ENCODE peak calls at places on chromosomes 2 and 18, in seven cellular contexts. One of them, this sample, is unnamed.

GRCh38 chr2:180180511-180180910 is 173.4 kb upstream of the CWC22 start:
- DNase-seq in brain microvascular endothelial cell: no peak
- DNase-seq in testis: no peak
- DNase-seq in CD4-positive, alpha-beta memory T cell: no peak
- DNase-seq in ascending aorta: no peak
- DNase-seq in kidney epithelial cell: no peak
- DNase-seq in IMR-90: no peak
- DNase-seq in this sample: no peak

GRCh38 chr2:100660851-100661584 is 98.2 kb downstream of the PDCL3 start:
- DNase-seq in IMR-90: no peak
- DNase-seq in CD4-positive, alpha-beta memory T cell: no peak
- DNase-seq in ascending aorta: no peak
- DNase-seq in testis: no peak
- DNase-seq in kidney epithelial cell: no peak
- DNase-seq in brain microvascular endothelial cell: no peak
- DNase-seq in this sample: no peak

GRCh38 chr18:25921677-25922421 is 168.6 kb downstream of the SS18 start:
- DNase-seq in CD4-positive, alpha-beta memory T cell: peak; percentile 25
- DNase-seq in brain microvascular endothelial cell: peak; percentile 22
- DNase-seq in ascending aorta: no peak
- DNase-seq in IMR-90: peak; percentile 20
- DNase-seq in kidney epithelial cell: no peak
- DNase-seq in testis: peak; percentile 65
- DNase-seq in this sample: peak; percentile 52

GRCh38 chr2:227363756-227364155 is 15.3 kb downstream of the TM4SF20 start:
- DNase-seq in IMR-90: no peak
- DNase-seq in kidney epithelial cell: no peak
- DNase-seq in brain microvascular endothelial cell: no peak
- DNase-seq in CD4-positive, alpha-beta memory T cell: peak; percentile 6
- DNase-seq in testis: no peak
- DNase-seq in ascending aorta: no peak
- DNase-seq in this sample: no peak

GRCh38 chr2:208097801-208098200 is 26.5 kb downstream of the CRYGD start:
- DNase-seq in ascending aorta: no peak
- DNase-seq in CD4-positive, alpha-beta memory T cell: no peak
- DNase-seq in testis: no peak
- DNase-seq in IMR-90: no peak
- DNase-seq in brain microvascular endothelial cell: peak; percentile 64
- DNase-seq in kidney epithelial cell: no peak
- DNase-seq in this sample: no peak

GRCh38 chr2:33086400-33087015 is 139.8 kb downstream of the LTBP1 start:
- DNase-seq in brain microvascular endothelial cell: peak; percentile 57
- DNase-seq in ascending aorta: no peak
- DNase-seq in testis: no peak
- DNase-seq in kidney epithelial cell: no peak
- DNase-seq in CD4-positive, alpha-beta memory T cell: no peak
- DNase-seq in IMR-90: peak; percentile 67
- DNase-seq in this sample: no peak

GRCh38 chr18:13914756-13915155 is 580 bp downstream of the MC2R start:
- DNase-seq in CD4-positive, alpha-beta memory T cell: no peak
- DNase-seq in IMR-90: no peak
- DNase-seq in ascending aorta: no peak
- DNase-seq in kidney epithelial cell: no peak
- DNase-seq in testis: no peak
- DNase-seq in brain microvascular endothelial cell: no peak
- DNase-seq in this sample: no peak

GRCh38 chr2:10019174-10019971 is 24.0 kb upstream of the KLF11 start:
- DNase-seq in IMR-90: peak; percentile 37
- DNase-seq in ascending aorta: no peak
- DNase-seq in brain microvascular endothelial cell: no peak
- DNase-seq in kidney epithelial cell: no peak
- DNase-seq in testis: no peak
- DNase-seq in CD4-positive, alpha-beta memory T cell: no peak
- DNase-seq in this sample: no peak

GRCh38 chr2:215797676-215798075 is 215.7 kb downstream of the MREG start:
- DNase-seq in ascending aorta: no peak
- DNase-seq in brain microvascular endothelial cell: no peak
- DNase-seq in testis: no peak
- DNase-seq in CD4-positive, alpha-beta memory T cell: no peak
- DNase-seq in kidney epithelial cell: no peak
- DNase-seq in IMR-90: no peak
- DNase-seq in this sample: no peak

DNA sequence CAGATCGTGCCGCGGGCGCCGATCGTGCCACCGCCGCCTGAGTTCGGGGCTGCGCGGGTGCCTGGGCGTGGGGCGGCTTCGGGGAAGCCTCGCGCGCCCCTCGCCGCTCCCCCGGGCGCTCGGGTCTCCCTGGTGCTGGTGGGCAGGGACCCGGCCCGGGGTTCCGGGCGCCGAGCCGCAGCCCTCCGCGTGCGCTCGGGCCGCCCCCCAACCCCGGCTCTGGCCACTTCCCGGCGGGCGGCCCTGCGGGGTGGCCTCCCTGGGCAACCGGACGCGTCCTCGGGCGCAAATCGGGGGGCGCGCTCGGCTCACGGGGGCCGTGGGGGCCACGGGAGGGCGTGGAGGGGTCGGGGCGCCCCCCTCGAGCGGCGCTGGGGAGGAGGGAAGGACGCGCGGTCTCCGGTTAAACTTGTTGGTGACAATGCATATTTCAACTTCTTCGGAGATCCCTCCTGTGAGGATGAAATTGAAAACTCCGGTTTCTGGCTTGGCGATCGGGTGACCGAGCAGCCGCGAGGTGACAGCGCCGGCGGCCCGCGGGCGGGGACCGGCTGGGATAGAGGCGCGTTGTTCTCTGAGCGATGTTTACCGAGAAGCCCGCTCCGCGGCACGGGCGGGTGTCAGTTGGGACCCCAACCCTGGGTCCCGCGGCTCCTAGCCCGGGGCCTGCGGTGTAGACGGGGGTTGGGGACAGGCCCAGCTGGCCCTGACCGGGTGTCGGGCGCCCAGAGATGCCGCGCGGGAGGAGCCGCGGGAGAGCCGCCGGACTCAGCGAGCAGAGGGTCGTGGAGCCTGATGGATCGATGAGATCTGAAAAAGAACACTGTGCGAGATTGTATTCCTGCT is 676 bp downstream of the SH3BP4 start:
- DNase-seq in ascending aorta: no peak
- DNase-seq in testis: peak; percentile 25
- DNase-seq in CD4-positive, alpha-beta memory T cell: no peak
- DNase-seq in kidney epithelial cell: no peak
- DNase-seq in brain microvascular endothelial cell: no peak
- DNase-seq in IMR-90: no peak
- DNase-seq in this sample: peak; percentile 68
- H3K4me3 ChIP-seq in ascending aorta: peak overlapping the region; percentile 73
- H3K4me3 ChIP-seq in testis: peak overlapping the region; percentile 72
- H3K4me3 ChIP-seq in CD4-positive, alpha-beta memory T cell: no peak overlapping the region
- H3K4me3 ChIP-seq in kidney epithelial cell: peak overlapping the region; percentile 78
- H3K4me3 ChIP-seq in brain microvascular endothelial cell: peak overlapping the region; percentile 79
- H3K4me3 ChIP-seq in IMR-90: peak overlapping the region; percentile 56
- H3K4me3 ChIP-seq in this sample: peak overlapping the region; percentile 76

GRCh38 chr18:21484851-21485636 is 115.5 kb downstream of the ESCO1 start:
- DNase-seq in CD4-positive, alpha-beta memory T cell: no peak
- DNase-seq in kidney epithelial cell: no peak
- DNase-seq in IMR-90: peak; percentile 21
- DNase-seq in brain microvascular endothelial cell: peak; percentile 3
- DNase-seq in ascending aorta: no peak
- DNase-seq in testis: no peak
- DNase-seq in this sample: no peak
- H3K27me3 ChIP-seq in CD4-positive, alpha-beta memory T cell: no peaks in the 10 kb centered on the region
- H3K27me3 ChIP-seq in kidney epithelial cell: no peaks in the 10 kb centered on the region
- H3K27me3 ChIP-seq in IMR-90: peaks cover 1% of the 10 kb centered on the region
- H3K27me3 ChIP-seq in brain microvascular endothelial cell: no peaks in the 10 kb centered on the region
- H3K27me3 ChIP-seq in ascending aorta: no peaks in the 10 kb centered on the region
- H3K27me3 ChIP-seq in testis: no peaks in the 10 kb centered on the region
- H3K27me3 ChIP-seq in this sample: no peaks in the 10 kb centered on the region

DNA sequence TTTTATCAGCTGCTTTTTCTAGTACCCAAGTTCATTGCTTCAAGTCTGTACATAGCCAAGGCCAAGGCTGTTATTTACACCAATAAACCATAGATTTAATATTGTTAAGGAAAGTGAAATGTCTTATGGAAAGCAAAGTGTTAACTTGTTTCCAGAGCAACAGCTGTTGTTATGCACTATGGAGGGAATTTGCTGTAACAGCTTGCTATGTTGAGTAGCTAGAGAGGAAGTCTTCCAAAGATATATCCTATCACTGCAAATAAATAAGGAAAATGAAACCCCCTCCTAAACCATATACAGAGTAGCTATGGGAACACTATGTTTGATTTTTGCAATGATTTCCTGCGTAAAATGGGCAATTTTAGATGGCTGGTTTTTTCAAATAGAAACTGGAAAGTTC is 21.1 kb downstream of the TMEM182 start:
- DNase-seq in ascending aorta: no peak
- DNase-seq in testis: no peak
- DNase-seq in IMR-90: no peak
- DNase-seq in kidney epithelial cell: no peak
- DNase-seq in brain microvascular endothelial cell: no peak
- DNase-seq in CD4-positive, alpha-beta memory T cell: no peak
- DNase-seq in this sample: no peak
- H3K4me3 ChIP-seq in ascending aorta: no peak overlapping the region
- H3K4me3 ChIP-seq in testis: no peak overlapping the region
- H3K4me3 ChIP-seq in IMR-90: no peak overlapping the region
- H3K4me3 ChIP-seq in kidney epithelial cell: no peak overlapping the region
- H3K4me3 ChIP-seq in brain microvascular endothelial cell: no peak overlapping the region
- H3K4me3 ChIP-seq in CD4-positive, alpha-beta memory T cell: no peak overlapping the region
- H3K4me3 ChIP-seq in this sample: no peak overlapping the region

GRCh38 chr2:218998414-218999002 is 5.3 kb upstream of the CRYBA2 start:
- DNase-seq in ascending aorta: no peak
- DNase-seq in IMR-90: no peak
- DNase-seq in CD4-positive, alpha-beta memory T cell: no peak
- DNase-seq in testis: no peak
- DNase-seq in brain microvascular endothelial cell: no peak
- DNase-seq in kidney epithelial cell: no peak
- DNase-seq in this sample: no peak

GRCh38 chr2:218999881-219000568 is 6.8 kb upstream of the CRYBA2 start:
- DNase-seq in ascending aorta: no peak
- DNase-seq in CD4-positive, alpha-beta memory T cell: no peak
- DNase-seq in IMR-90: no peak
- DNase-seq in brain microvascular endothelial cell: no peak
- DNase-seq in kidney epithelial cell: no peak
- DNase-seq in testis: no peak
- DNase-seq in this sample: peak; percentile 89

GRCh38 chr2:218997730-218998129 is 4.5 kb upstream of the CRYBA2 start:
- DNase-seq in kidney epithelial cell: no peak
- DNase-seq in ascending aorta: no peak
- DNase-seq in IMR-90: no peak
- DNase-seq in testis: no peak
- DNase-seq in CD4-positive, alpha-beta memory T cell: no peak
- DNase-seq in brain microvascular endothelial cell: no peak
- DNase-seq in this sample: no peak

GRCh38 chr2:219000569-219000960 is 7.3 kb upstream of the CRYBA2 start:
- DNase-seq in brain microvascular endothelial cell: no peak
- DNase-seq in CD4-positive, alpha-beta memory T cell: no peak
- DNase-seq in ascending aorta: no peak
- DNase-seq in kidney epithelial cell: no peak
- DNase-seq in testis: no peak
- DNase-seq in IMR-90: no peak
- DNase-seq in this sample: no peak

GRCh38 chr2:218999021-218999880 is 6.0 kb upstream of the CRYBA2 start:
- DNase-seq in ascending aorta: no peak
- DNase-seq in brain microvascular endothelial cell: no peak
- DNase-seq in CD4-positive, alpha-beta memory T cell: no peak
- DNase-seq in IMR-90: no peak
- DNase-seq in testis: no peak
- DNase-seq in kidney epithelial cell: no peak
- DNase-seq in this sample: peak; percentile 65
- H3K27me3 ChIP-seq in ascending aorta: peaks cover 36% of the 10 kb centered on the region
- H3K27me3 ChIP-seq in brain microvascular endothelial cell: peaks cover 88% of the 10 kb centered on the region
- H3K27me3 ChIP-seq in CD4-positive, alpha-beta memory T cell: peaks cover 54% of the 10 kb centered on the region
- H3K27me3 ChIP-seq in IMR-90: peaks cover 85% of the 10 kb centered on the region
- H3K27me3 ChIP-seq in testis: no peaks in the 10 kb centered on the region
- H3K27me3 ChIP-seq in kidney epithelial cell: peaks cover 92% of the 10 kb centered on the region
- H3K27me3 ChIP-seq in this sample: peaks cover 98% of the 10 kb centered on the region

GRCh38 chr18:12772111-12772510 is 69.3 kb downstream of the PSMG2 start:
- DNase-seq in kidney epithelial cell: no peak
- DNase-seq in CD4-positive, alpha-beta memory T cell: no peak
- DNase-seq in testis: no peak
- DNase-seq in ascending aorta: no peak
- DNase-seq in IMR-90: no peak
- DNase-seq in brain microvascular endothelial cell: no peak
- DNase-seq in this sample: no peak

GRCh38 chr18:12776821-12777471 is 74.1 kb downstream of the PSMG2 start:
- DNase-seq in IMR-90: no peak
- DNase-seq in CD4-positive, alpha-beta memory T cell: no peak
- DNase-seq in kidney epithelial cell: no peak
- DNase-seq in testis: no peak
- DNase-seq in ascending aorta: no peak
- DNase-seq in brain microvascular endothelial cell: no peak
- DNase-seq in this sample: no peak

GRCh38 chr18:12773369-12773768 is 70.5 kb downstream of the PSMG2 start:
- DNase-seq in testis: no peak
- DNase-seq in CD4-positive, alpha-beta memory T cell: no peak
- DNase-seq in brain microvascular endothelial cell: no peak
- DNase-seq in IMR-90: no peak
- DNase-seq in ascending aorta: no peak
- DNase-seq in kidney epithelial cell: no peak
- DNase-seq in this sample: no peak

GRCh38 chr18:12777543-12777942 is 74.7 kb downstream of the PSMG2 start:
- DNase-seq in ascending aorta: no peak
- DNase-seq in brain microvascular endothelial cell: no peak
- DNase-seq in IMR-90: no peak
- DNase-seq in testis: no peak
- DNase-seq in CD4-positive, alpha-beta memory T cell: no peak
- DNase-seq in kidney epithelial cell: no peak
- DNase-seq in this sample: peak; percentile 45

DNA sequence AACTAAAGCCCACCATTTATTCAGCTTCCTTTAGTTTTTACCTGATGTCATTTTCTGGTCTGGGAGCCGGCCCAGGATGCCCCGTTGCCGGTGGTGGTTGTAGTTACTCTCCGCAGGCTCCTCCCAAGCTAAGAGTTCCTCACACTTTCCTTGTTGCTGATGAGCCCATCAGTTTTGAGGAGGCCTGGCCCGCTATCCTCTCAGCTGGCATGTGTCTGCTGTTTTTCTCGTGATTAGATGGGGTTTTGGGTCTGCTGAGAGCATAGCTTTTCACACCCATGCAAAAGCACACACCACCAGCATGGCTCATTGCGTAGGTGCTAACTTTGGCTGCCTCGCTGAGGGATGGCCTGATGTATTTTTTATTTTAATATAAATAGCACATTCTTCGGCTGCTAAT is 72.1 kb downstream of the PSMG2 start:
- DNase-seq in IMR-90: no peak
- DNase-seq in ascending aorta: no peak
- DNase-seq in CD4-positive, alpha-beta memory T cell: no peak
- DNase-seq in kidney epithelial cell: no peak
- DNase-seq in testis: no peak
- DNase-seq in brain microvascular endothelial cell: no peak
- DNase-seq in this sample: no peak
- H3K4me3 ChIP-seq in IMR-90: no peak overlapping the region
- H3K4me3 ChIP-seq in ascending aorta: no peak overlapping the region
- H3K4me3 ChIP-seq in CD4-positive, alpha-beta memory T cell: peak overlapping the region; percentile 73
- H3K4me3 ChIP-seq in kidney epithelial cell: no peak overlapping the region
- H3K4me3 ChIP-seq in testis: no peak overlapping the region
- H3K4me3 ChIP-seq in brain microvascular endothelial cell: no peak overlapping the region
- H3K4me3 ChIP-seq in this sample: no peak overlapping the region

This sample was measured in H7.